ENCODE peak calls at places on chromosomes 6 and 20, in eight cellular contexts. H is sigmoid colon; K is ascending aorta; P is CD8-positive, alpha-beta T cell; X is adrenal gland; O is Caco-2; T is mesenchymal stem cell; D is left ventricle myocardium inferior. A is an unnamed sample.

GRCh38 chr20:14341782-14342181 is 4.4 kb upstream of the FLRT3 start:
- DNase-seq in P (no peak), K (no peak), X (no peak), T (no peak), H (no peak), D (no peak), O (peak; percentile 45), A (no peak)

GRCh38 chr6:3228791-3229565 is 1.5 kb upstream of the TUBB2B start:
- DNase-seq in P (peak; percentile 28), K (peak; percentile 62), O (no peak), D (no peak), T (peak; percentile 48), X (no peak), H (no peak), A (no peak)

GRCh38 chr6:128409003-128409402 is 111.4 kb downstream of the PTPRK start:
- DNase-seq in T (no peak), P (no peak), O (no peak), D (no peak), H (no peak), K (no peak), X (no peak), A (no peak)

GRCh38 chr20:10730629-10731183 is 56.9 kb upstream of the JAG1 start:
- DNase-seq in T (no peak), X (no peak), O (no peak), D (no peak), K (no peak), H (no peak), P (no peak), A (no peak)

GRCh38 chr6:34462561-34462971 is 3.3 kb upstream of the PACSIN1 start:
- DNase-seq in T (peak; percentile 35), D (peak; percentile 62), O (peak; percentile 78), P (no peak), X (peak; percentile 72), K (no peak), H (no peak), A (no peak)

GRCh38 chr20:51563597-51564332 is 21.2 kb upstream of the NFATC2 start:
- DNase-seq in K (peak; percentile 90), O (peak; percentile 79), T (peak; percentile 98), P (no peak), X (peak; percentile 76), D (peak; percentile 67), H (peak; percentile 86), A (peak; percentile 58)

GRCh38 chr6:118719351-118720124 is 68.1 kb upstream of the CEP85L start:
- DNase-seq in K (no peak), O (no peak), P (peak; percentile 48), T (no peak), H (no peak), D (no peak), X (no peak), A (no peak)

GRCh38 chr6:11971154-11971553 is 41.0 kb upstream of the HIVEP1 start:
- DNase-seq in T (peak; percentile 88), P (no peak), K (no peak), H (no peak), D (no peak), X (no peak), O (no peak), A (no peak)

GRCh38 chr20:6265204-6265904 is 142.5 kb upstream of the FERMT1 start:
- DNase-seq in X (peak; percentile 23), H (no peak), K (no peak), T (peak; percentile 76), O (no peak), D (no peak), P (no peak), A (no peak)

GRCh38 chr6:75752365-75752764 is 3.3 kb downstream of the MYO6 start:
- DNase-seq in O (peak; percentile 47), K (no peak), T (peak; percentile 36), H (no peak), D (no peak), P (no peak), X (no peak), A (no peak)

GRCh38 chr20:36030143-36030542 is 61.8 kb downstream of the CNBD2 start:
- DNase-seq in P (no peak), D (peak; percentile 53), T (no peak), H (peak; percentile 75), X (peak; percentile 17), K (no peak), O (no peak), A (peak; percentile 72)

GRCh38 chr6:77040566-77041195 is 422.6 kb downstream of the HTR1B start:
- DNase-seq in D (no peak), K (no peak), H (no peak), P (no peak), X (no peak), O (no peak), T (no peak), A (no peak)

GRCh38 chr6:14665827-14666724 is 548.5 kb downstream of the CD83 start:
- DNase-seq in X (peak; percentile 22), O (no peak), T (peak; percentile 99), P (no peak), D (no peak), K (peak; percentile 74), H (no peak), A (peak; percentile 38)

GRCh38 chr6:141598487-141598886 is 534.2 kb upstream of the GJE1 start:
- DNase-seq in X (no peak), T (peak; percentile 13), K (no peak), O (no peak), P (no peak), D (no peak), H (no peak), A (no peak)

GRCh38 chr6:34196116-34196832 is 40.4 kb upstream of the HMGA1 start:
- DNase-seq in D (peak; percentile 88), X (peak; percentile 85), T (peak; percentile 66), P (peak; percentile 96), H (peak; percentile 92), O (peak; percentile 61), K (peak; percentile 92), A (peak; percentile 92)

DNA sequence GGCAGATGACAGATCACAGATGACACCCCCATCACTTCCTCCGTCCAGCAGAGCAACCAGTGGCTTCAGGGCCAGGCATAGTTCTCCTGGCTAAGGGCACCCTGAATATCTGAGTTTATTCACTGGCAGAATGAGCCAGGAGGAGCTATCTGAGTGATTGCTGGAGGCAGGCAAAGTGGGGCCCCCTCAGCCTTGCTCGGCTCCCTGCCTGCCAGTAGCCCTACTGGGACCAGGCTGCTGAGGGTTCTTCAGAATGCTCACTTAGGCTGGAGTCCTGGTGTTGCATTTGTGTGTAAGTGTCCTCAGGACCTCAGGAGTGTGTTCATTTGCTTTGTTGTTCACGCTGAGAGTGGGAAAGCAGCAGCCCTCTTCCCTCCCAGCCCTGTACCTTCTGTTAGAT is 31.2 kb downstream of the CHMP4B start:
- DNase-seq in X (no peak), D (no peak), O (no peak), H (peak; percentile 12), K (no peak), T (no peak), P (no peak), A (no peak)
- H3K4me1 ChIP-seq in X (peaks cover 43% of the 10 kb centered on the region), D (peaks cover 98% of the 10 kb centered on the region), O (peaks cover 28% of the 10 kb centered on the region), H (peaks cover 91% of the 10 kb centered on the region), K (peaks cover 44% of the 10 kb centered on the region), T (peaks cover 19% of the 10 kb centered on the region), P (peaks cover 62% of the 10 kb centered on the region), A (peaks cover 47% of the 10 kb centered on the region)

DNA sequence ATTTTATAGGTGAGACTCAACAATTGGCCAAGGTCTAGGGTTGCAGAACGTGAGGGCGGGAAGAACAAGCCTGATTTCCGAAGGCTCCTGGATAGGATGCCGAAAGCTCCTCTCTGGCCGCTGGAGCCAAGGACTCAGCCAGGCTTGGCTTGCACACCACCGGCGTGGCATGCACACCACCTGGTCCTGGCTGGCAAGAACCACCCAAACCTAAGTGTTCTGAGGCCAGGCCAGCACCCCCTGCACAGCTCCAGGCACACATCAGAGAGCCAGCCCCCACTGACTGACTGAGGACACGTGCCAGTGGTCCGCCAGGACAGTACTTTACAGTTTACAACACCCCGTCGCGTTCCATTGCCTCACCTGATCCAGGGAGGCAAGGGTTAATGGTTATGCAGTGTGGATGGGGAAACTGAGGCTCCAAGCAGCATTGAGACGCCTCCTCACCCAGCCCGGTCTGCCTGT is 414 bp downstream of the TGM2 start:
- DNase-seq in O (no peak), H (peak; percentile 70), D (no peak), P (no peak), X (no peak), T (no peak), K (no peak), A (no peak)
- H3K4me1 ChIP-seq in O (peaks cover 44% of the 10 kb centered on the region), H (peaks cover 42% of the 10 kb centered on the region), D (peaks cover 69% of the 10 kb centered on the region), P (no peaks in the 10 kb centered on the region), X (peaks cover 17% of the 10 kb centered on the region), T (peaks cover 27% of the 10 kb centered on the region), K (peaks cover 36% of the 10 kb centered on the region), A (peaks cover 7% of the 10 kb centered on the region)

GRCh38 chr6:10587694-10588392 is 66.7 kb downstream of the GCNT2 start:
- DNase-seq in P (no peak), K (no peak), O (no peak), D (no peak), H (no peak), T (no peak), X (no peak), A (no peak)
- H3K4me1 ChIP-seq in P (no peaks in the 10 kb centered on the region), K (peaks cover 3% of the 10 kb centered on the region), O (peaks cover 30% of the 10 kb centered on the region), D (peaks cover 31% of the 10 kb centered on the region), H (peaks cover 66% of the 10 kb centered on the region), T (peaks cover 8% of the 10 kb centered on the region), X (no peaks in the 10 kb centered on the region), A (no peaks in the 10 kb centered on the region)

GRCh38 chr6:496649-497048 is 105.1 kb downstream of the IRF4 start:
- DNase-seq in X (no peak), K (no peak), H (no peak), P (no peak), O (no peak), T (no peak), D (no peak), A (no peak)
- H3K4me1 ChIP-seq in X (no peaks in the 10 kb centered on the region), K (no peaks in the 10 kb centered on the region), H (no peaks in the 10 kb centered on the region), P (peaks cover 53% of the 10 kb centered on the region), O (no peaks in the 10 kb centered on the region), T (no peaks in the 10 kb centered on the region), D (no peaks in the 10 kb centered on the region), A (no peaks in the 10 kb centered on the region)

DNA sequence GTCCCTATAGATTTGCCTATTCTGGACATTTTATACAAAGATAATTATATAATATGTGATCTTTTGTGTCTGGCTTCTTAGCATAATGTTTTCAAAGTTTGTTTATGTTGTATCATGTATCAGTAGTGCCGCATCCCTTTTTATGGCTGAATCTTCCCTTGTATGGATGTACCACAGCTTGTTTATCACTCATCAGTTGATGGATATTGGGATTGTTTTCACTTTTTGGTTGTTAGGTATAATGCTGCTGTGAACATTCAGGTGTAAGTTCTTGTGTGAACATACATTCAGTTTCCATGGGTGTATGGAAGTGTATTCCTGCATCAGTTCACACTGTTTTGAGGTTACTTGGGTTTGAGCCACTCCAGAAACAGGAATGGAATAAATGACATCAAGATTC is 4.3 kb downstream of the TM9SF4 start:
- DNase-seq in K (no peak), X (no peak), D (no peak), P (no peak), T (no peak), H (no peak), O (no peak), A (no peak)
- H3K4me1 ChIP-seq in K (peaks cover 21% of the 10 kb centered on the region), X (peaks cover 7% of the 10 kb centered on the region), D (peaks cover 87% of the 10 kb centered on the region), P (peaks cover 28% of the 10 kb centered on the region), T (peaks cover 14% of the 10 kb centered on the region), H (peaks cover 42% of the 10 kb centered on the region), O (peaks cover 12% of the 10 kb centered on the region), A (peaks cover 26% of the 10 kb centered on the region)

GRCh38 chr6:108170607-108171290 is 4.9 kb downstream of the NR2E1 start:
- DNase-seq in P (no peak), X (no peak), H (no peak), D (no peak), K (peak; percentile 3), T (no peak), O (no peak), A (no peak)
- H3K4me1 ChIP-seq in P (peaks cover 44% of the 10 kb centered on the region), X (peaks cover 5% of the 10 kb centered on the region), H (peaks cover 48% of the 10 kb centered on the region), D (peaks cover 66% of the 10 kb centered on the region), K (peaks cover 16% of the 10 kb centered on the region), T (peaks cover 48% of the 10 kb centered on the region), O (no peaks in the 10 kb centered on the region), A (peaks cover 19% of the 10 kb centered on the region)

A was measured in testis.